ENCODE peak calls at places on chromosomes 5 and 9, in four cellular contexts. H is heart right ventricle, Z is dorsolateral prefrontal cortex, Y is astrocyte of the cerebellum. U is an unnamed sample.

GRCh38 chr5:149940077-149940574 is 4.5 kb downstream of the PDE6A start:
- DNase-seq in Y (no peak), H (no peak), Z (no peak), U (no peak)

GRCh38 chr5:139636207-139636792 is 11.8 kb upstream of the CXXC5 start:
- DNase-seq in H (no peak), Z (no peak), Y (no peak), U (no peak)

GRCh38 chr9:133374612-133375115 is 1.2 kb downstream of the SURF4 start:
- DNase-seq in Y (peak; percentile 23), H (no peak), Z (no peak), U (no peak)

GRCh38 chr5:94893404-94894145 is 275.1 kb downstream of the SLF1 start:
- DNase-seq in Z (no peak), H (no peak), Y (no peak), U (no peak)

GRCh38 chr5:16913840-16914435 is 22.1 kb downstream of the MYO10 start:
- DNase-seq in H (no peak), Y (no peak), Z (no peak), U (no peak)

GRCh38 chr5:131988601-131989000 is 22.9 kb downstream of the ACSL6 start:
- DNase-seq in Z (no peak), H (no peak), Y (no peak), U (no peak)

GRCh38 chr9:129177443-129177790 is 644 bp downstream of the IER5L start:
- DNase-seq in Y (no peak), H (no peak), Z (no peak), U (no peak)

GRCh38 chr5:65817936-65818335 is 95.9 kb downstream of the NLN start:
- DNase-seq in Y (no peak), Z (no peak), H (no peak), U (no peak)

GRCh38 chr5:150137168-150137957 is 18.3 kb downstream of the PDGFRB start:
- DNase-seq in Z (no peak), H (peak; percentile 24), Y (peak; percentile 54), U (no peak)

GRCh38 chr9:113349434-113350337 is at the start of gene BSPRY:
- DNase-seq in Y (no peak), Z (no peak), H (peak; percentile 23), U (no peak)

GRCh38 chr9:110170728-110171257 is 37.2 kb downstream of the C9orf152 start:
- DNase-seq in Z (no peak), H (no peak), Y (no peak), U (no peak)

GRCh38 chr5:139413963-139414362 is 10.1 kb upstream of the SPATA24 start:
- DNase-seq in Z (no peak), H (no peak), Y (no peak), U (no peak)

GRCh38 chr9:83583151-83584014 is 39.6 kb upstream of the IDNK start:
- DNase-seq in Z (no peak), Y (peak; percentile 40), H (no peak), U (no peak)

GRCh38 chr5:117326997-117327396 is 752.4 kb upstream of the SEMA6A start:
- DNase-seq in Y (no peak), Z (no peak), H (no peak), U (no peak)

GRCh38 chr9:103068666-103069207 is 73.6 kb downstream of the CYLC2 start:
- DNase-seq in Z (no peak), Y (no peak), H (no peak), U (no peak)

GRCh38 chr9:104856413-104856941 is 71.5 kb downstream of the ABCA1 start:
- DNase-seq in Y (no peak), H (no peak), Z (no peak), U (no peak)

GRCh38 chr5:43063731-43064171 is 23.6 kb upstream of the ANXA2R start:
- DNase-seq in Z (no peak), Y (no peak), H (no peak), U (no peak)

GRCh38 chr9:12516573-12516972 is 176.6 kb upstream of the TYRP1 start:
- DNase-seq in Y (no peak), Z (no peak), H (no peak), U (no peak)
- H3K4me3 ChIP-seq in Y (no peak overlapping the region), Z (no peak overlapping the region), H (no peak overlapping the region), U (no peak overlapping the region)

GRCh38 chr5:59810041-59810440 is 83.5 kb downstream of the PDE4D start:
- DNase-seq in Z (peak; percentile 81), Y (peak; percentile 62), H (peak; percentile 68), U (no peak)
- H3K4me3 ChIP-seq in Z (peak overlapping the region; percentile 22), Y (peak overlapping the region; percentile 11), H (no peak overlapping the region), U (peak overlapping the region; percentile 23)

DNA sequence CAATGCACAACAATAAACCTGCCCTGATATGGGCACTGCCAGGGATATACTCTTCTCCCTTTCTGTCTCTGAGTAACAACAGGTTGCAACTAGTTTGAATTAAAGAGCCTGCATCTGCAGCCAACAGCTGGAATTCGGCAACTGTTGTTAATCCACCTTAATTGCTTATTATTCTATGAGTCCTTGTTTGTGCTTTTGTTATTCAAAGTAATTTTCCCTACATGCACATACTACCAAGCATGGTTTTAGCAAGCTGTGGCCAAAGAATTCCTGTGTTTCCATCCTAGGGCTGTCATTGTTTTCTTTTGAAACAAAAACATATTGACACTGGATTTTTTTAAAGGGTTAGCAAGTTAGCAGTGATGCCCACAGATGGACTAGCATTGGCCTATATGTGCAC is 171.5 kb downstream of the EFNA5 start:
- DNase-seq in Y (no peak), Z (no peak), H (no peak), U (no peak)
- H3K4me3 ChIP-seq in Y (no peak overlapping the region), Z (no peak overlapping the region), H (no peak overlapping the region), U (no peak overlapping the region)

DNA sequence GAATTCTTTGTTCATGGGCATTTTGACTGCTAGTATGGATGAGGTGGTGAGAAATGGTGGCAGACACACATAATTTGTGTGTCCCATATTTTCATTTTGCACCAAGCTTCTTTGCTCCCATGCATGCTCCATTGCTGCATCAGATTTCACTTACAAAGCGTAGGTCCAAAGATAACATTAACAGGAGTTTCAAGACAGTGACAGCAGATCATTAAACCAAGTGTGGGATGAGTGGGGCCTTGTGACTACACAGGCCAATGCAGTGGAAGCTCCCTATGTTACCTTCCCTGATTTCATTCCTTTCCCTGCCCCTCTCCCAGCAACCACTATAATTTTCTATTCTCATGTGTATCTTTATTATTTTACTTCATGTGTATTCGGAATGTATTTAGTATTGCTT is 142.0 kb downstream of the AOPEP start:
- DNase-seq in Y (no peak), Z (no peak), H (no peak), U (no peak)
- H3K4me3 ChIP-seq in Y (no peak overlapping the region), Z (no peak overlapping the region), H (no peak overlapping the region), U (no peak overlapping the region)

GRCh38 chr9:35616681-35617459 is 1.3 kb downstream of the CD72 start:
- DNase-seq in H (peak; percentile 76), Y (no peak), Z (peak; percentile 39), U (no peak)
- H3K4me3 ChIP-seq in H (peak overlapping the region; percentile 32), Y (peak overlapping the region; percentile 29), Z (peak overlapping the region; percentile 33), U (peak overlapping the region; percentile 42)

GRCh38 chr5:11385251-11385900 is 518.9 kb downstream of the CTNND2 start:
- DNase-seq in Z (no peak), Y (no peak), H (no peak), U (no peak)
- H3K4me3 ChIP-seq in Z (peak overlapping the region; percentile 61), Y (peak overlapping the region; percentile 41), H (no peak overlapping the region), U (no peak overlapping the region)

GRCh38 chr9:86036555-86036954 is 62.8 kb downstream of the GOLM1 start:
- DNase-seq in H (no peak), Y (no peak), Z (no peak), U (no peak)
- H3K4me3 ChIP-seq in H (no peak overlapping the region), Y (no peak overlapping the region), Z (no peak overlapping the region), U (no peak overlapping the region)

GRCh38 chr9:136108648-136109266 is 9.9 kb downstream of the TMEM250 start:
- DNase-seq in Y (no peak), H (no peak), Z (no peak), U (no peak)
- H3K4me3 ChIP-seq in Y (no peak overlapping the region), H (peak overlapping the region; percentile 8), Z (peak overlapping the region; percentile 53), U (peak overlapping the region; percentile 52)

DNA sequence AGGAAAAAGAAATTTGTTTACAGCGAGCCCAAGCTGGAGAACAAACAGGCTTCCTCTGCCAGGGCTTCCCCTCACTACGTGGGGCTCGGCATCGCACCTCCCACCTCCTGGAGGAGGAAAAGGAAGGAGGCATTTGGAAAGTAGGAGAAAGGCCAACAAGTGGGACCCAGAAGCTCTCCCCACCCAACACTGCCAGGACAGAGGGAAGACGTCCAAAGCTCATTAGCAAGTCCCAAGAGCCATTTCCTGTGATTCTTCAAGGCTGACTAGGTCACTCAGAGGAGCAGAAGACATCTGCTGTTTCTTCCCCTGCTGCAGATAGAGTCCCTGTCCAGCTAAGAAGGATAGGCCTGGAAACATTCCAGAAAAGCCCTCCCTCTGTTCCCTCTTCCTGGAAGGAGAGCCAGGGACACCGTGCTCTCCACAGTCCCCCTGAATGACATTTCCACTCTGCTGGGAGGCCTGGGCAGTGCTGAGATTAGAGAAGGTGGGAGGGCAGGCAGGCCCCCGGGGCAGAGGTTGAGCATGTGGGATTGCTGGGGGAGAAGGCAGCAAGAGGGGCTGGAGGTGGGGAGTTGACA is 57.0 kb upstream of the NEURL1B start:
- DNase-seq in Y (no peak), H (peak; percentile 72), Z (no peak), U (no peak)
- H3K4me3 ChIP-seq in Y (no peak overlapping the region), H (no peak overlapping the region), Z (no peak overlapping the region), U (no peak overlapping the region)

DNA sequence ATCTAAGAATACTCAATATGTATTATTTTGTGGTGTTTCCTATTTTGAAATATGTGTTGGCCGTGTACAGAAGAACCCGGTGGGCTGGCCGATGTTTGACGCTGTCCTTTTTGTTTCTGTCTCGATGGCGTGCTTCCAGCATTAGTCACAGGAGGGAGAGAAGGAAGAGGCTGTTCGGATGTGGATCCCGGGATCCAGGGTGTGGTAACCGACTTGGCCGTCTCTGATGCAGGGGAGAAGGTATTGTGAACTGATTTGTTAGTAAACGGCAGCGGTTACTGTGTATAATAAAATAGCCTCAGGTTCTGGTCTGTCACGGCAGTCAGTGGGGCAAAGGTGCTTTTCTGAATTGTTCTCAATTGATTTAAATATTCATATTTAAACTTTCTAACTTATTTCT is 275.0 kb downstream of the ARHGEF28 start:
- DNase-seq in H (peak; percentile 21), Z (no peak), Y (no peak), U (no peak)
- H3K4me3 ChIP-seq in H (no peak overlapping the region), Z (no peak overlapping the region), Y (no peak overlapping the region), U (no peak overlapping the region)